ENCODE peak calls at places on chromosomes 16 and 17, in six cellular contexts. One of them, this sample, is unnamed.
A peak's percentile ranks its signal among the peaks of the same experiment; 100 is the strongest.

GRCh38 chr16:71851726-71852125 is 6.0 kb downstream of the ATXN1L start:
- DNase-seq in left ventricle myocardium inferior: no peak
- DNase-seq in CD8-positive, alpha-beta T cell: no peak
- DNase-seq in PC-9: no peak
- DNase-seq in heart left ventricle: no peak
- DNase-seq in adipocyte: no peak
- DNase-seq in this sample: no peak

GRCh38 chr16:10743227-10743609 is 424 bp upstream of the NUBP1 start:
- DNase-seq in left ventricle myocardium inferior: no peak
- DNase-seq in CD8-positive, alpha-beta T cell: no peak
- DNase-seq in PC-9: no peak
- DNase-seq in heart left ventricle: no peak
- DNase-seq in adipocyte: no peak
- DNase-seq in this sample: no peak

GRCh38 chr17:57959929-57960328 is 4.7 kb upstream of the CUEDC1 start:
- DNase-seq in left ventricle myocardium inferior: no peak
- DNase-seq in CD8-positive, alpha-beta T cell: no peak
- DNase-seq in PC-9: no peak
- DNase-seq in heart left ventricle: no peak
- DNase-seq in adipocyte: no peak
- DNase-seq in this sample: peak; percentile 26

GRCh38 chr16:11259655-11260595 is 3.9 kb upstream of the SOCS1 start:
- DNase-seq in left ventricle myocardium inferior: no peak
- DNase-seq in CD8-positive, alpha-beta T cell: no peak
- DNase-seq in PC-9: no peak
- DNase-seq in heart left ventricle: no peak
- DNase-seq in adipocyte: no peak
- DNase-seq in this sample: no peak

GRCh38 chr16:70553645-70554044 is 30.0 kb downstream of the SF3B3 start:
- DNase-seq in left ventricle myocardium inferior: no peak
- DNase-seq in CD8-positive, alpha-beta T cell: no peak
- DNase-seq in PC-9: peak; percentile 88
- DNase-seq in heart left ventricle: no peak
- DNase-seq in adipocyte: peak; percentile 83
- DNase-seq in this sample: no peak

GRCh38 chr16:17382949-17383348 is 87.8 kb downstream of the XYLT1 start:
- DNase-seq in left ventricle myocardium inferior: no peak
- DNase-seq in CD8-positive, alpha-beta T cell: no peak
- DNase-seq in PC-9: no peak
- DNase-seq in heart left ventricle: no peak
- DNase-seq in adipocyte: no peak
- DNase-seq in this sample: no peak

GRCh38 chr17:3535253-3535995 is 22.2 kb downstream of the TRPV3 start:
- DNase-seq in left ventricle myocardium inferior: peak; percentile 71
- DNase-seq in CD8-positive, alpha-beta T cell: peak; percentile 61
- DNase-seq in PC-9: no peak
- DNase-seq in heart left ventricle: peak; percentile 69
- DNase-seq in adipocyte: peak; percentile 70
- DNase-seq in this sample: peak; percentile 11

GRCh38 chr17:1714488-1714979 is 4.4 kb upstream of the TLCD2 start:
- DNase-seq in left ventricle myocardium inferior: peak; percentile 99
- DNase-seq in CD8-positive, alpha-beta T cell: no peak
- DNase-seq in PC-9: peak; percentile 94
- DNase-seq in heart left ventricle: peak; percentile 99
- DNase-seq in adipocyte: peak; percentile 100
- DNase-seq in this sample: peak; percentile 100

GRCh38 chr17:45409659-45410076 is 23.0 kb downstream of the ARHGAP27 start:
- DNase-seq in left ventricle myocardium inferior: no peak
- DNase-seq in CD8-positive, alpha-beta T cell: no peak
- DNase-seq in PC-9: no peak
- DNase-seq in heart left ventricle: no peak
- DNase-seq in adipocyte: no peak
- DNase-seq in this sample: no peak

GRCh38 chr16:71666928-71667707 is 41.1 kb downstream of the MARVELD3 start:
- DNase-seq in left ventricle myocardium inferior: no peak
- DNase-seq in CD8-positive, alpha-beta T cell: no peak
- DNase-seq in PC-9: no peak
- DNase-seq in heart left ventricle: no peak
- DNase-seq in adipocyte: no peak
- DNase-seq in this sample: no peak

GRCh38 chr17:55496094-55496881 is 15.0 kb downstream of the SMIM36 start:
- DNase-seq in left ventricle myocardium inferior: peak; percentile 34
- DNase-seq in CD8-positive, alpha-beta T cell: no peak
- DNase-seq in PC-9: peak; percentile 50
- DNase-seq in heart left ventricle: no peak
- DNase-seq in adipocyte: peak; percentile 48
- DNase-seq in this sample: no peak

GRCh38 chr17:64686705-64687104 is 24.6 kb upstream of the SMURF2 start:
- DNase-seq in left ventricle myocardium inferior: no peak
- DNase-seq in CD8-positive, alpha-beta T cell: no peak
- DNase-seq in PC-9: no peak
- DNase-seq in heart left ventricle: no peak
- DNase-seq in adipocyte: no peak
- DNase-seq in this sample: no peak

GRCh38 chr16:74322301-74322710 is 25.7 kb downstream of the PSMD7 start:
- DNase-seq in left ventricle myocardium inferior: no peak
- DNase-seq in CD8-positive, alpha-beta T cell: no peak
- DNase-seq in PC-9: no peak
- DNase-seq in heart left ventricle: no peak
- DNase-seq in adipocyte: no peak
- DNase-seq in this sample: no peak

GRCh38 chr17:63445571-63446217 is 412 bp downstream of the CYB561 start:
- DNase-seq in left ventricle myocardium inferior: no peak
- DNase-seq in CD8-positive, alpha-beta T cell: no peak
- DNase-seq in PC-9: peak; percentile 62
- DNase-seq in heart left ventricle: no peak
- DNase-seq in adipocyte: peak; percentile 52
- DNase-seq in this sample: peak; percentile 59

GRCh38 chr16:54175552-54176375 is 110.8 kb downstream of the IRX3 start:
- DNase-seq in left ventricle myocardium inferior: no peak
- DNase-seq in CD8-positive, alpha-beta T cell: no peak
- DNase-seq in PC-9: no peak
- DNase-seq in heart left ventricle: no peak
- DNase-seq in adipocyte: peak; percentile 47
- DNase-seq in this sample: no peak

GRCh38 chr16:68750243-68750642 is 13.2 kb downstream of the CDH1 start:
- DNase-seq in left ventricle myocardium inferior: no peak
- DNase-seq in CD8-positive, alpha-beta T cell: no peak
- DNase-seq in PC-9: no peak
- DNase-seq in heart left ventricle: no peak
- DNase-seq in adipocyte: no peak
- DNase-seq in this sample: no peak

GRCh38 chr16:71746442-71747046 is 22.0 kb upstream of the PHLPP2 start:
- DNase-seq in left ventricle myocardium inferior: no peak
- DNase-seq in CD8-positive, alpha-beta T cell: no peak
- DNase-seq in PC-9: peak; percentile 42
- DNase-seq in heart left ventricle: no peak
- DNase-seq in adipocyte: peak; percentile 71
- DNase-seq in this sample: peak; percentile 10

GRCh38 chr16:70800306-70800705 is 652 bp downstream of the VAC14 start:
- DNase-seq in left ventricle myocardium inferior: no peak
- DNase-seq in CD8-positive, alpha-beta T cell: no peak
- DNase-seq in PC-9: no peak
- DNase-seq in heart left ventricle: no peak
- DNase-seq in adipocyte: no peak
- DNase-seq in this sample: no peak

GRCh38 chr17:66412857-66413563 is 110.6 kb downstream of the PRKCA start:
- DNase-seq in left ventricle myocardium inferior: no peak
- DNase-seq in CD8-positive, alpha-beta T cell: peak; percentile 41
- DNase-seq in PC-9: no peak
- DNase-seq in heart left ventricle: no peak
- DNase-seq in adipocyte: no peak
- DNase-seq in this sample: peak; percentile 38

GRCh38 chr16:8950580-8951077 is 13.1 kb downstream of the USP7 start:
- DNase-seq in left ventricle myocardium inferior: no peak
- DNase-seq in CD8-positive, alpha-beta T cell: no peak
- DNase-seq in PC-9: no peak
- DNase-seq in heart left ventricle: no peak
- DNase-seq in adipocyte: peak; percentile 66
- DNase-seq in this sample: no peak

GRCh38 chr16:10558746-10559641 is 21.4 kb downstream of the EMP2 start:
- DNase-seq in left ventricle myocardium inferior: peak; percentile 77
- DNase-seq in CD8-positive, alpha-beta T cell: no peak
- DNase-seq in PC-9: peak; percentile 86
- DNase-seq in heart left ventricle: peak; percentile 84
- DNase-seq in adipocyte: no peak
- DNase-seq in this sample: no peak

GRCh38 chr16:87728026-87728425 is 37.8 kb downstream of the KLHDC4 start:
- DNase-seq in left ventricle myocardium inferior: no peak
- DNase-seq in CD8-positive, alpha-beta T cell: no peak
- DNase-seq in PC-9: no peak
- DNase-seq in heart left ventricle: no peak
- DNase-seq in adipocyte: peak; percentile 36
- DNase-seq in this sample: no peak

GRCh38 chr16:66511615-66512500 is 38.1 kb downstream of the TK2 start:
- DNase-seq in left ventricle myocardium inferior: no peak
- DNase-seq in CD8-positive, alpha-beta T cell: no peak
- DNase-seq in PC-9: peak; percentile 94
- DNase-seq in heart left ventricle: no peak
- DNase-seq in adipocyte: peak; percentile 79
- DNase-seq in this sample: peak; percentile 53

DNA sequence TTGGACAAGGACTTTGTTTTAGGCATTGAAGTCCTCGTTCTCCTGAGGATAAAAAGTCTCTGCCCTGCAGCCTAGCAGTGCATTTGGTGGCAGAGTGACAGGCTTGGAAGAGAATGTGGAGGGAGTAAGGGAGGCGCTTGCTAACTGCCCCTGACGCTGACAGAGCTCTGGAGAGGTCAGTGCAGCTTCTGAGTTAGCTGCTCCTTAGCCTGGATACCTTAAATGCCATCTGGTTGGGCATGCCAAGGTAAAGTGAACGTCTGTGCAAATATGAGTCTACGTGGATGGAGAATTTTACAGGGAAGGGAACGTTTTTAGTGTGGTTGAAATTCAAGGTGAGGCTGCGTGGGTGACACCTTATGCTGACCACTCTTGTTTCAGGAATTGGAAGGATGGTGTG is 44.4 kb downstream of the SEC14L1 start:
- DNase-seq in left ventricle myocardium inferior: no peak
- DNase-seq in CD8-positive, alpha-beta T cell: no peak
- DNase-seq in PC-9: no peak
- DNase-seq in heart left ventricle: no peak
- DNase-seq in adipocyte: no peak
- DNase-seq in this sample: no peak
- H3K4me1 ChIP-seq in left ventricle myocardium inferior: peaks cover 96% of the 10 kb centered on the region
- H3K4me1 ChIP-seq in CD8-positive, alpha-beta T cell: peaks cover 58% of the 10 kb centered on the region
- H3K4me1 ChIP-seq in PC-9: no peaks in the 10 kb centered on the region
- H3K4me1 ChIP-seq in heart left ventricle: peaks cover 29% of the 10 kb centered on the region
- H3K4me1 ChIP-seq in adipocyte: peaks cover 22% of the 10 kb centered on the region
- H3K4me1 ChIP-seq in this sample: peaks cover 7% of the 10 kb centered on the region

GRCh38 chr17:41772218-41772585 is 14.3 kb downstream of the JUP start:
- DNase-seq in left ventricle myocardium inferior: no peak
- DNase-seq in CD8-positive, alpha-beta T cell: no peak
- DNase-seq in PC-9: peak; percentile 88
- DNase-seq in heart left ventricle: no peak
- DNase-seq in adipocyte: no peak
- DNase-seq in this sample: no peak

GRCh38 chr17:41775394-41776226 is 10.9 kb downstream of the JUP start:
- DNase-seq in left ventricle myocardium inferior: peak; percentile 47
- DNase-seq in CD8-positive, alpha-beta T cell: no peak
- DNase-seq in PC-9: no peak
- DNase-seq in heart left ventricle: peak; percentile 78
- DNase-seq in adipocyte: no peak
- DNase-seq in this sample: peak; percentile 31

GRCh38 chr17:41773190-41773588 is 13.3 kb downstream of the JUP start:
- DNase-seq in left ventricle myocardium inferior: peak; percentile 78
- DNase-seq in CD8-positive, alpha-beta T cell: no peak
- DNase-seq in PC-9: peak; percentile 92
- DNase-seq in heart left ventricle: peak; percentile 92
- DNase-seq in adipocyte: peak; percentile 66
- DNase-seq in this sample: peak; percentile 76

GRCh38 chr17:41772586-41773189 is 13.8 kb downstream of the JUP start:
- DNase-seq in left ventricle myocardium inferior: no peak
- DNase-seq in CD8-positive, alpha-beta T cell: no peak
- DNase-seq in PC-9: no peak
- DNase-seq in heart left ventricle: no peak
- DNase-seq in adipocyte: no peak
- DNase-seq in this sample: no peak

GRCh38 chr17:41773731-41774193 is 12.7 kb downstream of the JUP start:
- DNase-seq in left ventricle myocardium inferior: no peak
- DNase-seq in CD8-positive, alpha-beta T cell: no peak
- DNase-seq in PC-9: no peak
- DNase-seq in heart left ventricle: no peak
- DNase-seq in adipocyte: no peak
- DNase-seq in this sample: no peak
- H3K4me3 ChIP-seq in left ventricle myocardium inferior: peak overlapping the region; percentile 34
- H3K4me3 ChIP-seq in CD8-positive, alpha-beta T cell: no peak overlapping the region
- H3K4me3 ChIP-seq in PC-9: no peak overlapping the region
- H3K4me3 ChIP-seq in heart left ventricle: no peak overlapping the region
- H3K4me3 ChIP-seq in adipocyte: no peak overlapping the region
- H3K4me3 ChIP-seq in this sample: no peak overlapping the region

GRCh38 chr16:3823427-3823826 is 57.1 kb downstream of the CREBBP start:
- DNase-seq in left ventricle myocardium inferior: no peak
- DNase-seq in CD8-positive, alpha-beta T cell: no peak
- DNase-seq in PC-9: no peak
- DNase-seq in heart left ventricle: no peak
- DNase-seq in adipocyte: no peak
- DNase-seq in this sample: no peak

GRCh38 chr16:3819175-3819527 is 61.4 kb downstream of the CREBBP start:
- DNase-seq in left ventricle myocardium inferior: no peak
- DNase-seq in CD8-positive, alpha-beta T cell: no peak
- DNase-seq in PC-9: no peak
- DNase-seq in heart left ventricle: no peak
- DNase-seq in adipocyte: no peak
- DNase-seq in this sample: no peak

GRCh38 chr16:3822366-3823045 is 58.0 kb downstream of the CREBBP start:
- DNase-seq in left ventricle myocardium inferior: no peak
- DNase-seq in CD8-positive, alpha-beta T cell: no peak
- DNase-seq in PC-9: no peak
- DNase-seq in heart left ventricle: peak; percentile 43
- DNase-seq in adipocyte: no peak
- DNase-seq in this sample: no peak

GRCh38 chr16:3816326-3816725 is 64.2 kb downstream of the CREBBP start:
- DNase-seq in left ventricle myocardium inferior: no peak
- DNase-seq in CD8-positive, alpha-beta T cell: no peak
- DNase-seq in PC-9: no peak
- DNase-seq in heart left ventricle: no peak
- DNase-seq in adipocyte: no peak
- DNase-seq in this sample: no peak

GRCh38 chr16:3819741-3820724 is 60.5 kb downstream of the CREBBP start:
- DNase-seq in left ventricle myocardium inferior: no peak
- DNase-seq in CD8-positive, alpha-beta T cell: no peak
- DNase-seq in PC-9: peak; percentile 43
- DNase-seq in heart left ventricle: no peak
- DNase-seq in adipocyte: peak; percentile 95
- DNase-seq in this sample: peak; percentile 81
- H3K4me1 ChIP-seq in left ventricle myocardium inferior: peaks cover 100% of the 10 kb centered on the region
- H3K4me1 ChIP-seq in CD8-positive, alpha-beta T cell: peaks cover 85% of the 10 kb centered on the region
- H3K4me1 ChIP-seq in PC-9: peaks cover 17% of the 10 kb centered on the region
- H3K4me1 ChIP-seq in heart left ventricle: peaks cover 71% of the 10 kb centered on the region
- H3K4me1 ChIP-seq in adipocyte: peaks cover 62% of the 10 kb centered on the region
- H3K4me1 ChIP-seq in this sample: peaks cover 43% of the 10 kb centered on the region

DNA sequence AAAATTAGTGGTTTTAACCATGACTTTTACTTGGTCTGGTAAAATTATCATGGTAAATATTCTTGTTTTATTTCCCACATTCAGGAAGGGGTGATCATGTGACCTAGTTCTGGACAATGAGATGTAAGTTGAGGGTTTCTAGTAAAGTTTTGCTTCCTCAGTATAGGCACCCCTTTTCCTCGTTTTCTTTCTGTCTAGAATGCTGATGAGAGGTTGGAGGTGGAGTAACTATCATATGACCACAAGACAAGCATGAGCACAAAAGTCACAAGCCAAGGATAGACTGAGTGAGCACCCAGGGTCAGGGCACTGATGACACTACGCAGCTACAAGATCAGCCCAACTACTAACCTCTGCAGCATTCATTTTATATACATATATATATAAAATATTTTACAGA is 53.9 kb downstream of the MYO1D start:
- DNase-seq in left ventricle myocardium inferior: no peak
- DNase-seq in CD8-positive, alpha-beta T cell: no peak
- DNase-seq in PC-9: no peak
- DNase-seq in heart left ventricle: no peak
- DNase-seq in adipocyte: no peak
- DNase-seq in this sample: no peak
- H3K4me3 ChIP-seq in left ventricle myocardium inferior: peak overlapping the region; percentile 62
- H3K4me3 ChIP-seq in CD8-positive, alpha-beta T cell: no peak overlapping the region
- H3K4me3 ChIP-seq in PC-9: peak overlapping the region; percentile 52
- H3K4me3 ChIP-seq in heart left ventricle: peak overlapping the region; percentile 34
- H3K4me3 ChIP-seq in adipocyte: peak overlapping the region; percentile 49
- H3K4me3 ChIP-seq in this sample: no peak overlapping the region